ENCODE peak calls at places on chromosomes 1 and 21, in ten cellular contexts. K, A, O, I, Z, J, B, D, L and G are unnamed samples.

GRCh38 chr1:169110691-169111447 is 4.4 kb downstream of the ATP1B1 start:
- DNase-seq in D (no peak), K (no peak), O (no peak), Z (no peak), L (no peak), I (no peak), J (no peak), B (no peak), A (no peak), G (no peak)

GRCh38 chr1:185314416-185314815 is 2.6 kb downstream of the IVNS1ABP start:
- DNase-seq in D (no peak), K (no peak), J (no peak), A (no peak), B (no peak), Z (no peak), I (peak), L (no peak), O (no peak), G (no peak)

GRCh38 chr1:24254783-24255182 is 64.4 kb upstream of the GRHL3 start:
- DNase-seq in I (no peak), B (no peak), K (no peak), A (no peak), Z (no peak), D (no peak), J (no peak), L (no peak), O (no peak), G (no peak)

GRCh38 chr1:67404212-67404620 is 26.0 kb downstream of the SERBP1 start:
- DNase-seq in J (no peak), L (no peak), K (no peak), A (no peak), O (no peak), B (no peak), Z (no peak), I (no peak), D (no peak), G (no peak)

GRCh38 chr21:29656504-29657227 is 283.1 kb downstream of the GRIK1 start:
- DNase-seq in I (peak), B (no peak), J (no peak), K (peak), O (no peak), A (no peak), D (no peak), L (no peak), Z (no peak), G (peak)

GRCh38 chr1:214271174-214271858 is 9.6 kb upstream of the SMYD2 start:
- DNase-seq in K (no peak), L (no peak), D (no peak), O (no peak), B (no peak), I (no peak), J (no peak), Z (no peak), A (no peak), G (no peak)

GRCh38 chr1:205319081-205320018 is 2.2 kb downstream of the NUAK2 start:
- DNase-seq in Z (peak), I (peak), A (peak), K (peak), J (no peak), B (peak), L (no peak), O (no peak), D (no peak), G (peak)

GRCh38 chr1:163068716-163069115 is 445 bp upstream of the RGS4 start:
- DNase-seq in L (no peak), J (no peak), A (no peak), I (no peak), Z (no peak), D (no peak), K (peak), O (no peak), B (no peak), G (no peak)

GRCh38 chr1:153790282-153790995 is 15.2 kb downstream of the SLC27A3 start:
- DNase-seq in B (no peak), Z (peak), O (no peak), A (no peak), I (no peak), K (no peak), J (no peak), D (no peak), L (no peak), G (peak)

GRCh38 chr1:151145158-151146071 is 1.0 kb downstream of the SEMA6C start:
- DNase-seq in L (no peak), B (peak), K (no peak), O (peak), Z (peak), I (no peak), A (peak), J (no peak), D (peak), G (no peak)

GRCh38 chr1:29448456-29449317 is 212.4 kb downstream of the PTPRU start:
- DNase-seq in L (no peak), Z (no peak), J (no peak), O (no peak), I (no peak), B (no peak), D (no peak), A (no peak), K (no peak), G (no peak)

GRCh38 chr1:26378879-26379251 is 6.3 kb upstream of the ZNF683 start:
- DNase-seq in B (no peak), A (no peak), K (no peak), D (no peak), Z (peak), J (no peak), I (no peak), O (no peak), L (no peak), G (no peak)

GRCh38 chr21:42386034-42386591 is 9.7 kb downstream of the TMPRSS3 start:
- DNase-seq in O (no peak), I (no peak), L (no peak), K (no peak), Z (no peak), A (no peak), D (peak), B (no peak), J (no peak), G (no peak)

GRCh38 chr1:24257373-24257772 is 61.8 kb upstream of the GRHL3 start:
- DNase-seq in A (no peak), K (no peak), B (no peak), J (no peak), D (no peak), L (no peak), Z (no peak), I (no peak), O (no peak), G (no peak)

GRCh38 chr1:209207701-209208286 is 375.7 kb upstream of the CAMK1G start:
- DNase-seq in J (no peak), B (no peak), K (peak), I (peak), L (peak), D (peak), Z (peak), A (no peak), O (peak), G (no peak)

GRCh38 chr1:59671066-59671952 is 143.4 kb upstream of the HOOK1 start:
- DNase-seq in J (no peak), I (no peak), D (no peak), A (no peak), Z (no peak), B (no peak), K (no peak), L (no peak), O (no peak), G (no peak)

GRCh38 chr1:78073441-78073840 is 27.7 kb downstream of the GIPC2 start:
- DNase-seq in Z (no peak), I (no peak), J (no peak), A (no peak), D (no peak), B (no peak), L (no peak), O (no peak), K (no peak), G (no peak)

GRCh38 chr1:245039196-245039595 is 115.6 kb upstream of the KIF26B start:
- DNase-seq in L (no peak), D (no peak), B (no peak), O (no peak), J (no peak), Z (no peak), A (no peak), K (no peak), I (no peak), G (no peak)

GRCh38 chr21:41952568-41953248 is 1.1 kb downstream of the C2CD2 start:
- DNase-seq in O (no peak), A (no peak), B (no peak), I (no peak), Z (peak), L (no peak), K (no peak), J (no peak), D (no peak), G (no peak)

GRCh38 chr1:174058639-174059038 is 36.5 kb upstream of the RC3H1 start:
- DNase-seq in B (no peak), O (no peak), I (no peak), J (no peak), K (no peak), A (no peak), L (no peak), D (no peak), Z (no peak), G (no peak)

GRCh38 chr1:160375788-160376524 is 9.1 kb downstream of the NHLH1 start:
- DNase-seq in Z (no peak), B (peak), K (no peak), D (peak), A (no peak), I (no peak), O (no peak), J (no peak), L (no peak), G (no peak)

GRCh38 chr1:201739054-201739453 is 89.9 kb upstream of the IPO9 start:
- DNase-seq in O (no peak), J (no peak), D (no peak), I (no peak), A (no peak), B (no peak), K (no peak), L (no peak), Z (no peak), G (no peak)

GRCh38 chr1:211734791-211735190 is 59.4 kb upstream of the NEK2 start:
- DNase-seq in A (no peak), K (peak), L (no peak), J (no peak), B (no peak), O (no peak), I (peak), D (no peak), Z (no peak), G (no peak)

GRCh38 chr1:79323240-79324025 is 316.9 kb upstream of the ADGRL4 start:
- DNase-seq in O (no peak), B (no peak), J (no peak), I (peak), D (no peak), Z (no peak), A (no peak), L (no peak), K (peak), G (no peak)

GRCh38 chr1:94962745-94963265 is 35.9 kb upstream of the CNN3 start:
- DNase-seq in B (peak), I (no peak), J (peak), D (no peak), K (no peak), O (no peak), Z (no peak), L (peak), A (peak), G (peak)

GRCh38 chr1:201576914-201577313 is 38.0 kb downstream of the NAV1 start:
- DNase-seq in D (no peak), K (no peak), L (no peak), I (no peak), Z (no peak), J (no peak), O (no peak), B (no peak), A (no peak), G (no peak)

GRCh38 chr1:186763107-186763506 is 65.6 kb upstream of the PLA2G4A start:
- DNase-seq in J (no peak), K (peak), I (no peak), B (no peak), A (no peak), O (no peak), L (peak), D (no peak), Z (no peak), G (no peak)

GRCh38 chr1:75855734-75856133 is 59.1 kb downstream of the MSH4 start:
- DNase-seq in K (no peak), D (no peak), I (no peak), B (no peak), L (no peak), A (no peak), O (no peak), J (no peak), Z (no peak), G (no peak)

GRCh38 chr1:95116666-95117206 is 419 bp upstream of the TLCD4 start:
- DNase-seq in L (no peak), B (peak), Z (peak), A (peak), K (peak), O (peak), D (peak), I (peak), J (no peak), G (peak)

GRCh38 chr21:36288651-36289243 is 31.2 kb upstream of the MORC3 start:
- DNase-seq in J (no peak), Z (no peak), L (no peak), K (peak), O (no peak), B (no peak), I (no peak), D (no peak), A (no peak), G (no peak)

GRCh38 chr21:25360593-25360992 is 246.7 kb downstream of the MRPL39 start:
- DNase-seq in D (no peak), J (no peak), K (no peak), Z (no peak), O (no peak), I (no peak), L (no peak), B (peak), A (no peak), G (no peak)

GRCh38 chr21:45976666-45977335 is 4.8 kb upstream of the COL6A1 start:
- DNase-seq in I (no peak), J (no peak), D (no peak), Z (no peak), K (no peak), A (no peak), L (no peak), B (no peak), O (peak), G (no peak)

GRCh38 chr1:198904356-198904755 is 265.5 kb downstream of the PTPRC start:
- DNase-seq in B (no peak), L (no peak), Z (no peak), A (no peak), O (no peak), J (no peak), K (peak), D (no peak), I (peak), G (no peak)

GRCh38 chr21:37263827-37264226 is 3.3 kb downstream of the VPS26C start:
- DNase-seq in J (no peak), O (no peak), B (no peak), D (no peak), Z (no peak), L (no peak), I (no peak), K (peak), A (no peak), G (no peak)

GRCh38 chr1:209323743-209324142 is 259.8 kb upstream of the CAMK1G start:
- DNase-seq in O (no peak), K (peak), I (peak), L (no peak), D (no peak), A (no peak), J (no peak), Z (no peak), B (no peak), G (no peak)

GRCh38 chr1:81424056-81424455 is 376.7 kb upstream of the ADGRL2 start:
- DNase-seq in L (no peak), Z (no peak), D (peak), O (no peak), K (no peak), I (no peak), J (no peak), A (no peak), B (no peak), G (no peak)

GRCh38 chr1:192844360-192844759 is 35.5 kb downstream of the RGS2 start:
- DNase-seq in O (no peak), D (no peak), K (no peak), B (no peak), J (no peak), Z (no peak), I (no peak), A (no peak), L (no peak), G (no peak)

GRCh38 chr1:22093513-22093912 is 41.0 kb downstream of the CDC42 start:
- DNase-seq in D (no peak), J (no peak), Z (no peak), I (no peak), O (no peak), B (no peak), K (no peak), A (no peak), L (no peak), G (no peak)
- TF ChIP-seq CTCF in D (no peak), J (no peak), Z (no peak), I (no peak), O (no peak), B (no peak), K (no peak), A (no peak), L (no peak), G (no peak)

GRCh38 chr1:203025721-203026665 is at the start of gene PPFIA4:
- DNase-seq in O (peak), B (peak), J (peak), A (peak), D (peak), L (peak), I (peak), K (peak), Z (peak), G (peak)
- TF ChIP-seq CTCF in O (no peak), B (no peak), J (no peak), A (no peak), D (no peak), L (no peak), I (no peak), K (no peak), Z (no peak), G (no peak)

GRCh38 chr1:42479621-42480020 is 16.5 kb downstream of the CCDC30 start:
- DNase-seq in J (no peak), O (no peak), B (no peak), L (no peak), A (no peak), D (peak), K (peak), I (peak), Z (no peak), G (no peak)
- TF ChIP-seq CTCF in J (peak), O (peak), B (no peak), L (peak), A (no peak), D (peak), K (no peak), I (no peak), Z (no peak), G (no peak)

GRCh38 chr1:154998201-154998780 is 4.3 kb upstream of the ZBTB7B start:
- DNase-seq in O (no peak), B (no peak), J (no peak), D (no peak), A (no peak), I (no peak), K (no peak), L (no peak), Z (peak), G (no peak)
- TF ChIP-seq CTCF in O (no peak), B (no peak), J (peak), D (no peak), A (no peak), I (peak), K (no peak), L (peak), Z (no peak), G (peak)